ENCODE peak calls at places on chromosomes 13 and 19, in nine cellular contexts. T is astrocyte of the spinal cord, N is lower lobe of right lung, F is BJ, U is brain pericyte, L is Peyer's patch, J is HepG2, A is fibroblast of the conjunctiva, Q is EL. K is an unnamed sample.

GRCh38 chr13:32984857-32985626 is 31.2 kb upstream of the KL start:
- DNase-seq in T (no peak), N (no peak), F (no peak), U (no peak), L (no peak), J (no peak), A (no peak), Q (peak; percentile 12), K (no peak)

GRCh38 chr19:38262585-38263268 is 1.6 kb upstream of the SPINT2 start:
- DNase-seq in T (no peak), N (no peak), F (no peak), U (no peak), L (no peak), J (no peak), A (no peak), Q (no peak), K (peak; percentile 13)

GRCh38 chr13:87094646-87095045 is 576.5 kb upstream of the SLITRK5 start:
- DNase-seq in T (no peak), N (no peak), F (no peak), U (no peak), L (no peak), J (no peak), A (no peak), Q (no peak), K (no peak)

GRCh38 chr13:21347753-21348318 is 111.3 kb downstream of the ZDHHC20 start:
- DNase-seq in T (no peak), N (no peak), F (no peak), U (no peak), L (no peak), J (no peak), A (no peak), Q (no peak), K (no peak)

GRCh38 chr19:29001922-29002247 is 211.1 kb downstream of the UQCRFS1 start:
- DNase-seq in T (no peak), N (no peak), F (no peak), U (no peak), L (no peak), J (no peak), A (no peak), Q (no peak), K (no peak)

GRCh38 chr19:21210037-21210621 is 68.3 kb downstream of the ZNF431 start:
- DNase-seq in T (no peak), N (no peak), F (no peak), U (no peak), L (no peak), J (peak; percentile 86), A (no peak), Q (no peak), K (peak; percentile 40)

GRCh38 chr19:5967994-5968430 is 9.9 kb downstream of the RANBP3 start:
- DNase-seq in T (peak; percentile 73), N (peak; percentile 25), F (no peak), U (peak; percentile 59), L (peak; percentile 86), J (peak; percentile 64), A (peak; percentile 70), Q (peak; percentile 82), K (peak; percentile 88)

GRCh38 chr19:53394522-53394973 is 401 bp upstream of the ZNF765 start:
- DNase-seq in T (no peak), N (peak; percentile 66), F (peak; percentile 9), U (no peak), L (peak; percentile 57), J (peak; percentile 48), A (no peak), Q (peak; percentile 84), K (peak; percentile 65)

GRCh38 chr13:21894703-21895699 is 224.1 kb downstream of the FGF9 start:
- DNase-seq in T (no peak), N (no peak), F (no peak), U (no peak), L (no peak), J (no peak), A (no peak), Q (no peak), K (no peak)

GRCh38 chr13:108850706-108851105 is 221.3 kb downstream of the MYO16 start:
- DNase-seq in T (no peak), N (no peak), F (no peak), U (no peak), L (no peak), J (no peak), A (no peak), Q (no peak), K (no peak)

K was measured in hepatocyte.